ENCODE peak calls at places on chromosomes 6 and 20, in five cellular contexts. One of them, this sample, is unnamed.

GRCh38 chr6:89436226-89436625 is 3.3 kb downstream of the ANKRD6 start:
- DNase-seq in esophagus squamous epithelium: no peak
- DNase-seq in CD8-positive, alpha-beta T cell: no peak
- DNase-seq in WTC11: no peak
- DNase-seq in foreskin keratinocyte: peak
- DNase-seq in this sample: no peak

GRCh38 chr6:132199343-132199742 is 201.9 kb downstream of the MOXD1 start:
- DNase-seq in esophagus squamous epithelium: no peak
- DNase-seq in CD8-positive, alpha-beta T cell: no peak
- DNase-seq in WTC11: no peak
- DNase-seq in foreskin keratinocyte: peak
- DNase-seq in this sample: no peak

GRCh38 chr6:169240591-169241390 is 12.9 kb downstream of the THBS2 start:
- DNase-seq in esophagus squamous epithelium: no peak
- DNase-seq in CD8-positive, alpha-beta T cell: no peak
- DNase-seq in WTC11: no peak
- DNase-seq in foreskin keratinocyte: peak
- DNase-seq in this sample: no peak

GRCh38 chr6:168468046-168468445 is 27.1 kb downstream of the SMOC2 start:
- DNase-seq in esophagus squamous epithelium: no peak
- DNase-seq in CD8-positive, alpha-beta T cell: no peak
- DNase-seq in WTC11: no peak
- DNase-seq in foreskin keratinocyte: no peak
- DNase-seq in this sample: no peak

GRCh38 chr6:122007366-122007765 is 392.1 kb upstream of the HSF2 start:
- DNase-seq in esophagus squamous epithelium: no peak
- DNase-seq in CD8-positive, alpha-beta T cell: no peak
- DNase-seq in WTC11: no peak
- DNase-seq in foreskin keratinocyte: no peak
- DNase-seq in this sample: no peak

GRCh38 chr6:43060034-43060754 is 763 bp downstream of the KLC4 start:
- DNase-seq in esophagus squamous epithelium: no peak
- DNase-seq in CD8-positive, alpha-beta T cell: no peak
- DNase-seq in WTC11: no peak
- DNase-seq in foreskin keratinocyte: peak
- DNase-seq in this sample: no peak

GRCh38 chr6:16639689-16640480 is 121.4 kb downstream of the ATXN1 start:
- DNase-seq in esophagus squamous epithelium: no peak
- DNase-seq in CD8-positive, alpha-beta T cell: no peak
- DNase-seq in WTC11: no peak
- DNase-seq in foreskin keratinocyte: peak
- DNase-seq in this sample: no peak

GRCh38 chr6:109184638-109185037 is 89.3 kb downstream of the CEP57L1 start:
- DNase-seq in esophagus squamous epithelium: no peak
- DNase-seq in CD8-positive, alpha-beta T cell: no peak
- DNase-seq in WTC11: no peak
- DNase-seq in foreskin keratinocyte: no peak
- DNase-seq in this sample: no peak

GRCh38 chr6:45586216-45587171 is 208.8 kb upstream of the SUPT3H start:
- DNase-seq in esophagus squamous epithelium: no peak
- DNase-seq in CD8-positive, alpha-beta T cell: peak
- DNase-seq in WTC11: no peak
- DNase-seq in foreskin keratinocyte: peak
- DNase-seq in this sample: no peak

GRCh38 chr6:100452998-100453397 is 11.7 kb downstream of the SIM1 start:
- DNase-seq in esophagus squamous epithelium: no peak
- DNase-seq in CD8-positive, alpha-beta T cell: no peak
- DNase-seq in WTC11: no peak
- DNase-seq in foreskin keratinocyte: no peak
- DNase-seq in this sample: no peak

GRCh38 chr6:37354526-37355384 is 972 bp downstream of the RNF8 start:
- DNase-seq in esophagus squamous epithelium: no peak
- DNase-seq in CD8-positive, alpha-beta T cell: peak
- DNase-seq in WTC11: peak
- DNase-seq in foreskin keratinocyte: no peak
- DNase-seq in this sample: peak

GRCh38 chr6:129050086-129050485 is 167.1 kb downstream of the LAMA2 start:
- DNase-seq in esophagus squamous epithelium: no peak
- DNase-seq in CD8-positive, alpha-beta T cell: no peak
- DNase-seq in WTC11: no peak
- DNase-seq in foreskin keratinocyte: peak
- DNase-seq in this sample: no peak

GRCh38 chr6:37459981-37460800 is 27.2 kb downstream of the CMTR1 start:
- DNase-seq in esophagus squamous epithelium: no peak
- DNase-seq in CD8-positive, alpha-beta T cell: no peak
- DNase-seq in WTC11: no peak
- DNase-seq in foreskin keratinocyte: no peak
- DNase-seq in this sample: no peak

GRCh38 chr6:56091159-56091869 is 156.1 kb downstream of the COL21A1 start:
- DNase-seq in esophagus squamous epithelium: no peak
- DNase-seq in CD8-positive, alpha-beta T cell: no peak
- DNase-seq in WTC11: no peak
- DNase-seq in foreskin keratinocyte: peak
- DNase-seq in this sample: no peak

GRCh38 chr20:8943638-8944037 is 125.2 kb upstream of the PLCB4 start:
- DNase-seq in esophagus squamous epithelium: no peak
- DNase-seq in CD8-positive, alpha-beta T cell: no peak
- DNase-seq in WTC11: no peak
- DNase-seq in foreskin keratinocyte: no peak
- DNase-seq in this sample: no peak

GRCh38 chr6:7106752-7107577 is 796 bp upstream of the RREB1 start:
- DNase-seq in esophagus squamous epithelium: no peak
- DNase-seq in CD8-positive, alpha-beta T cell: peak
- DNase-seq in WTC11: peak
- DNase-seq in foreskin keratinocyte: peak
- DNase-seq in this sample: peak

GRCh38 chr20:38092260-38092857 is 58.8 kb downstream of the RPRD1B start:
- DNase-seq in esophagus squamous epithelium: no peak
- DNase-seq in CD8-positive, alpha-beta T cell: no peak
- DNase-seq in WTC11: no peak
- DNase-seq in foreskin keratinocyte: no peak
- DNase-seq in this sample: no peak

GRCh38 chr6:142303191-142303564 is 1.4 kb downstream of the ADGRG6 start:
- DNase-seq in esophagus squamous epithelium: no peak
- DNase-seq in CD8-positive, alpha-beta T cell: no peak
- DNase-seq in WTC11: no peak
- DNase-seq in foreskin keratinocyte: peak
- DNase-seq in this sample: no peak

GRCh38 chr6:32167761-32168262 is 3.4 kb downstream of the EGFL8 start:
- DNase-seq in esophagus squamous epithelium: no peak
- DNase-seq in CD8-positive, alpha-beta T cell: no peak
- DNase-seq in WTC11: no peak
- DNase-seq in foreskin keratinocyte: no peak
- DNase-seq in this sample: no peak

GRCh38 chr6:32168807-32169206 is 4.4 kb downstream of the EGFL8 start:
- DNase-seq in esophagus squamous epithelium: no peak
- DNase-seq in CD8-positive, alpha-beta T cell: no peak
- DNase-seq in WTC11: no peak
- DNase-seq in foreskin keratinocyte: no peak
- DNase-seq in this sample: no peak

GRCh38 chr6:32170294-32170693 is 5.6 kb downstream of the AGPAT1 start:
- DNase-seq in esophagus squamous epithelium: no peak
- DNase-seq in CD8-positive, alpha-beta T cell: no peak
- DNase-seq in WTC11: no peak
- DNase-seq in foreskin keratinocyte: no peak
- DNase-seq in this sample: no peak

GRCh38 chr6:32168350-32168749 is 4.0 kb downstream of the EGFL8 start:
- DNase-seq in esophagus squamous epithelium: no peak
- DNase-seq in CD8-positive, alpha-beta T cell: no peak
- DNase-seq in WTC11: no peak
- DNase-seq in foreskin keratinocyte: no peak
- DNase-seq in this sample: no peak

GRCh38 chr6:32169211-32169610 is 4.8 kb downstream of the EGFL8 start:
- DNase-seq in esophagus squamous epithelium: no peak
- DNase-seq in CD8-positive, alpha-beta T cell: no peak
- DNase-seq in WTC11: no peak
- DNase-seq in foreskin keratinocyte: no peak
- DNase-seq in this sample: no peak
- TF ChIP-seq CTCF in esophagus squamous epithelium: no peak
- TF ChIP-seq CTCF in CD8-positive, alpha-beta T cell: no peak
- TF ChIP-seq CTCF in WTC11: no peak
- TF ChIP-seq CTCF in foreskin keratinocyte: no peak
- TF ChIP-seq CTCF in this sample: no peak

GRCh38 chr6:551829-552350 is 105.0 kb downstream of the HUS1B start:
- DNase-seq in esophagus squamous epithelium: no peak
- DNase-seq in CD8-positive, alpha-beta T cell: no peak
- DNase-seq in WTC11: peak
- DNase-seq in foreskin keratinocyte: no peak
- DNase-seq in this sample: no peak
- TF ChIP-seq CTCF in esophagus squamous epithelium: no peak
- TF ChIP-seq CTCF in CD8-positive, alpha-beta T cell: no peak
- TF ChIP-seq CTCF in WTC11: no peak
- TF ChIP-seq CTCF in foreskin keratinocyte: no peak
- TF ChIP-seq CTCF in this sample: no peak

GRCh38 chr6:13413906-13414555 is 73.4 kb downstream of the GFOD1 start:
- DNase-seq in esophagus squamous epithelium: no peak
- DNase-seq in CD8-positive, alpha-beta T cell: no peak
- DNase-seq in WTC11: no peak
- DNase-seq in foreskin keratinocyte: no peak
- DNase-seq in this sample: no peak
- TF ChIP-seq CTCF in esophagus squamous epithelium: peak
- TF ChIP-seq CTCF in CD8-positive, alpha-beta T cell: no peak
- TF ChIP-seq CTCF in WTC11: no peak
- TF ChIP-seq CTCF in foreskin keratinocyte: no peak
- TF ChIP-seq CTCF in this sample: no peak

GRCh38 chr6:165245287-165245686 is 64.1 kb downstream of the C6orf118 start:
- DNase-seq in esophagus squamous epithelium: no peak
- DNase-seq in CD8-positive, alpha-beta T cell: no peak
- DNase-seq in WTC11: no peak
- DNase-seq in foreskin keratinocyte: no peak
- DNase-seq in this sample: no peak
- TF ChIP-seq CTCF in esophagus squamous epithelium: no peak
- TF ChIP-seq CTCF in CD8-positive, alpha-beta T cell: no peak
- TF ChIP-seq CTCF in WTC11: no peak
- TF ChIP-seq CTCF in foreskin keratinocyte: peak
- TF ChIP-seq CTCF in this sample: no peak

GRCh38 chr6:39363280-39363679 is 40.8 kb upstream of the KCNK16 start:
- DNase-seq in esophagus squamous epithelium: no peak
- DNase-seq in CD8-positive, alpha-beta T cell: no peak
- DNase-seq in WTC11: no peak
- DNase-seq in foreskin keratinocyte: no peak
- DNase-seq in this sample: no peak

GRCh38 chr6:39360378-39360777 is 37.9 kb upstream of the KCNK16 start:
- DNase-seq in esophagus squamous epithelium: no peak
- DNase-seq in CD8-positive, alpha-beta T cell: no peak
- DNase-seq in WTC11: no peak
- DNase-seq in foreskin keratinocyte: no peak
- DNase-seq in this sample: no peak

GRCh38 chr6:39361657-39362486 is 39.4 kb upstream of the KCNK16 start:
- DNase-seq in esophagus squamous epithelium: no peak
- DNase-seq in CD8-positive, alpha-beta T cell: peak
- DNase-seq in WTC11: peak
- DNase-seq in foreskin keratinocyte: peak
- DNase-seq in this sample: peak

GRCh38 chr6:39365281-39366074 is 43.0 kb upstream of the KCNK16 start:
- DNase-seq in esophagus squamous epithelium: no peak
- DNase-seq in CD8-positive, alpha-beta T cell: no peak
- DNase-seq in WTC11: no peak
- DNase-seq in foreskin keratinocyte: peak
- DNase-seq in this sample: no peak

DNA sequence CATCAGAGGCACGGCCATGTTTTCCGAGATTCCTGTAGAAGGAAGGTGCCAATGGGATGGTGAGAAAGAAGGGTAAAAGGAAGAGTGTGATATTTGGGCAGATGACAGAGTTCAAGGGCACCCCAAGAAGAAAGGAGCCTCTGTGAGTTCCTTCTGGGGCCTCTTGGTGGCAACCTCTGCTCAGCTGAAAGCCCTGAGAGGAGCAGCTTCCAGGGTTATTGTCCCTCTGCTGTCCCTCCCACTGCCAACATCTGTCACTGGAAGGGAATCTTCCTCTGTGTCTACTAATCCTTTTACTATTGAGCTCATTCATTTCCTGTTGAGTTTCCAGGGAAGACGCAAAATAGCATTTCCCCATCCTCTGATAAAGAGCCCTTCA is 40.0 kb upstream of the KCNK16 start:
- DNase-seq in esophagus squamous epithelium: no peak
- DNase-seq in CD8-positive, alpha-beta T cell: no peak
- DNase-seq in WTC11: no peak
- DNase-seq in foreskin keratinocyte: peak
- DNase-seq in this sample: no peak
- TF ChIP-seq CTCF in esophagus squamous epithelium: no peak
- TF ChIP-seq CTCF in CD8-positive, alpha-beta T cell: no peak
- TF ChIP-seq CTCF in WTC11: no peak
- TF ChIP-seq CTCF in foreskin keratinocyte: no peak
- TF ChIP-seq CTCF in this sample: peak

DNA sequence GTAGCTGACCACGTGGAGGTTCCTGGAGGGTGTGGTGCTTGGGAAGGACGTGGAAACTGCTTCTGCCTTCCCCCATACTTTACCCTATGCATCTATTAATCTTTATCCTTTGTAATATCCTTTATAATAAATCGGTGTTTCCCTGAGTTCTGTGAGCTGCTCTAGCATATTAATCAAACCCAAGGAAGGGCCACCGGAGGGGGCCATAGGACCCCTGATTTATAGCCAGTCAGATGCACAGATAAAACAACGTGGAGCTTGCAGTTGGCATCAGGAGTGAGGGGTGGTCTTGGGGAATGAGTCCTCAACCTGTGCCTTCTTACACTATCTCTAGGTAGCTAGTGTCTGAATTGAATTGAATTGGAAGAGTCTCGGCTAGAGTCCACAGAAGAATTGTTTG is 36.5 kb upstream of the TFAP2A start:
- DNase-seq in esophagus squamous epithelium: no peak
- DNase-seq in CD8-positive, alpha-beta T cell: no peak
- DNase-seq in WTC11: no peak
- DNase-seq in foreskin keratinocyte: no peak
- DNase-seq in this sample: no peak
- TF ChIP-seq CTCF in esophagus squamous epithelium: no peak
- TF ChIP-seq CTCF in CD8-positive, alpha-beta T cell: no peak
- TF ChIP-seq CTCF in WTC11: no peak
- TF ChIP-seq CTCF in foreskin keratinocyte: peak
- TF ChIP-seq CTCF in this sample: no peak

DNA sequence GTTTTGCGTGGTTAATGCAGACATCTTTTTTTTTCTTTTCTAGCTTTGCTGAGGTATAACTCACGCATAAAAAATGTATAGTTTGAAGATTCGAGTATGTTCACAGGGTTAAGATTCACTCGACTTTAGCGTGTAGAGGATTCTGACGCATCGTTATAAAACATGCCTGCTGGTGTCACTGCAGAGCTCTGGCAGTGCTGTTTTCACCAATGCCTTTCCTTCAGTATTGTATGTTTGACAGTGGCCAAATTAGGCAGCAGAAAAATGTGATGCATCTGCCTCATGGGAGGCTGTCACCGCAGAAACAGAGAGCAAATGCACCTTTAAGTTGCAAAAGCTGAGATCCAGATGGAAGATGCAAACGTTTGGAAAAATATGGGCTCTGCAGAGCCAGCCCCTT is 18.0 kb upstream of the SIRPB2 start:
- DNase-seq in esophagus squamous epithelium: no peak
- DNase-seq in CD8-positive, alpha-beta T cell: no peak
- DNase-seq in WTC11: no peak
- DNase-seq in foreskin keratinocyte: no peak
- DNase-seq in this sample: peak
- TF ChIP-seq CTCF in esophagus squamous epithelium: peak
- TF ChIP-seq CTCF in CD8-positive, alpha-beta T cell: peak
- TF ChIP-seq CTCF in WTC11: no peak
- TF ChIP-seq CTCF in foreskin keratinocyte: peak
- TF ChIP-seq CTCF in this sample: peak

This sample was measured in endothelial cell.